ENCODE peak calls at places on chromosomes 6 and 20, in five cellular contexts. C is GM23248, F is mammary epithelial cell, A is endothelial cell of umbilical vein, Q is HCT116. J is an unnamed sample.
A peak's percentile ranks its signal among the peaks of the same experiment; 100 is the strongest.

GRCh38 chr6:3782876-3783832 is 31.6 kb upstream of the PXDC1 start:
- DNase-seq in C (no peak), F (peak; percentile 56), A (no peak), Q (no peak), J (no peak)

GRCh38 chr6:19662911-19663310 is 174.3 kb upstream of the ID4 start:
- DNase-seq in C (no peak), F (no peak), A (no peak), Q (no peak), J (no peak)

GRCh38 chr20:33685328-33686007 is 717 bp downstream of the E2F1 start:
- DNase-seq in C (peak; percentile 60), F (peak; percentile 39), A (peak; percentile 13), Q (no peak), J (no peak)

GRCh38 chr6:148364056-148364844 is 21.6 kb downstream of the SASH1 start:
- DNase-seq in C (peak; percentile 93), F (no peak), A (peak; percentile 97), Q (no peak), J (peak; percentile 67)

GRCh38 chr6:156963712-156964700 is 186.8 kb downstream of the ARID1B start:
- DNase-seq in C (peak; percentile 64), F (peak; percentile 6), A (no peak), Q (no peak), J (peak; percentile 52)

GRCh38 chr6:73249998-73250397 is 13.0 kb downstream of the KHDC1 start:
- DNase-seq in C (no peak), F (no peak), A (no peak), Q (no peak), J (no peak)

GRCh38 chr6:415087-415486 is 23.5 kb downstream of the IRF4 start:
- DNase-seq in C (no peak), F (no peak), A (no peak), Q (no peak), J (no peak)

GRCh38 chr6:41191569-41191968 is 9.4 kb downstream of the TREML2 start:
- DNase-seq in C (peak; percentile 36), F (no peak), A (peak; percentile 17), Q (peak; percentile 12), J (no peak)

GRCh38 chr6:57242505-57242904 is 20.4 kb upstream of the RAB23 start:
- DNase-seq in C (peak; percentile 95), F (peak; percentile 46), A (peak; percentile 75), Q (no peak), J (peak; percentile 95)

GRCh38 chr6:168417158-168417557 is 23.8 kb upstream of the SMOC2 start:
- DNase-seq in C (no peak), F (no peak), A (no peak), Q (no peak), J (no peak)

GRCh38 chr6:157281570-157281969 is 41.7 kb downstream of the TMEM242 start:
- DNase-seq in C (peak; percentile 35), F (no peak), A (no peak), Q (no peak), J (no peak)

GRCh38 chr6:99241905-99242534 is 107.5 kb downstream of the FAXC start:
- DNase-seq in C (peak; percentile 47), F (peak; percentile 35), A (peak; percentile 10), Q (peak; percentile 38), J (peak; percentile 24)

GRCh38 chr20:43844778-43845614 is 69.7 kb upstream of the TOX2 start:
- DNase-seq in C (peak; percentile 84), F (peak; percentile 84), A (peak; percentile 82), Q (peak; percentile 74), J (peak; percentile 94)

GRCh38 chr6:110816110-110816409 is 791 bp upstream of the CDK19 start:
- DNase-seq in C (no peak), F (no peak), A (no peak), Q (no peak), J (no peak)
- H3K27ac ChIP-seq in C (peak overlapping the region; percentile 96), F (peak overlapping the region; percentile 95), A (peak overlapping the region; percentile 68), Q (peak overlapping the region; percentile 78), J (peak overlapping the region; percentile 96)

GRCh38 chr6:133106934-133107333 is 134.2 kb upstream of the EYA4 start:
- DNase-seq in C (no peak), F (no peak), A (no peak), Q (no peak), J (no peak)
- TF ChIP-seq EZH2 in C (no peak), F (no peak), A (no peak), Q (no peak), J (no peak)

DNA sequence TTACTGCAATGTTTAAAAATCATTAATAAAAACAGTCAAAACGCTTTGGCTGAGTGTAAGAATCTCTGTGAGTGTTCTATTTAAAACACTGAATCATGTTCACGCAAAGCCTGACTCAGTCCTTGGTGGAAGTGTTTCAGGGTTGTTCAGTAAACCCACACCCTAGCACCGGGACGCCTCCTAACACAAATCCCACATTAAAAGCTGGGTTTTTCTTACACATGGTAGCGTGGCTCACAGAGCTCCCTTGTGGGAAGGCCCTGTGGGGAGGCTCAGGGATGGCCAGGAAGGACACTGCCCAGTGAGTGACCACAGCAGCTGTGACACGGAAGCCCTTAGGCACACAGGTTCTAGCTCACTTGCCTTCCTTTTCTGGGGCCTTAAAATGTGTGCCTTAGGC is 80.2 kb downstream of the GMPR start:
- DNase-seq in C (peak; percentile 97), F (peak; percentile 60), A (no peak), Q (no peak), J (peak; percentile 94)
- H3K27ac ChIP-seq in C (peak overlapping the region; percentile 98), F (no peak overlapping the region), A (no peak overlapping the region), Q (no peak overlapping the region), J (peak overlapping the region; percentile 97)

GRCh38 chr20:62223571-62223970 is 3.5 kb upstream of the HRH3 start:
- DNase-seq in C (no peak), F (no peak), A (no peak), Q (no peak), J (no peak)

GRCh38 chr20:62222972-62223371 is 2.9 kb upstream of the HRH3 start:
- DNase-seq in C (no peak), F (no peak), A (no peak), Q (no peak), J (no peak)

GRCh38 chr20:62225820-62226635 is 6.0 kb upstream of the HRH3 start:
- DNase-seq in C (no peak), F (no peak), A (no peak), Q (no peak), J (no peak)

GRCh38 chr20:62225026-62225425 is 4.9 kb upstream of the HRH3 start:
- DNase-seq in C (no peak), F (no peak), A (no peak), Q (no peak), J (no peak)

GRCh38 chr20:62224113-62224855 is 4.2 kb upstream of the HRH3 start:
- DNase-seq in C (no peak), F (no peak), A (no peak), Q (no peak), J (no peak)
- TF ChIP-seq EZH2 in C (no peak), F (no peak), A (no peak), Q (no peak), J (no peak)

GRCh38 chr6:81894286-81894685 is 141.8 kb upstream of the TENT5A start:
- DNase-seq in C (peak; percentile 90), F (no peak), A (no peak), Q (no peak), J (peak; percentile 75)

GRCh38 chr6:81892911-81893310 is 140.4 kb upstream of the TENT5A start:
- DNase-seq in C (no peak), F (no peak), A (no peak), Q (no peak), J (peak; percentile 44)

GRCh38 chr6:81891869-81892268 is 139.4 kb upstream of the TENT5A start:
- DNase-seq in C (no peak), F (no peak), A (no peak), Q (no peak), J (no peak)

GRCh38 chr6:81889644-81890043 is 137.2 kb upstream of the TENT5A start:
- DNase-seq in C (no peak), F (no peak), A (no peak), Q (no peak), J (no peak)

GRCh38 chr6:81890846-81891245 is 138.4 kb upstream of the TENT5A start:
- DNase-seq in C (peak; percentile 94), F (no peak), A (no peak), Q (no peak), J (peak; percentile 97)
- H3K27ac ChIP-seq in C (peak overlapping the region; percentile 82), F (no peak overlapping the region), A (no peak overlapping the region), Q (no peak overlapping the region), J (peak overlapping the region; percentile 74)

DNA sequence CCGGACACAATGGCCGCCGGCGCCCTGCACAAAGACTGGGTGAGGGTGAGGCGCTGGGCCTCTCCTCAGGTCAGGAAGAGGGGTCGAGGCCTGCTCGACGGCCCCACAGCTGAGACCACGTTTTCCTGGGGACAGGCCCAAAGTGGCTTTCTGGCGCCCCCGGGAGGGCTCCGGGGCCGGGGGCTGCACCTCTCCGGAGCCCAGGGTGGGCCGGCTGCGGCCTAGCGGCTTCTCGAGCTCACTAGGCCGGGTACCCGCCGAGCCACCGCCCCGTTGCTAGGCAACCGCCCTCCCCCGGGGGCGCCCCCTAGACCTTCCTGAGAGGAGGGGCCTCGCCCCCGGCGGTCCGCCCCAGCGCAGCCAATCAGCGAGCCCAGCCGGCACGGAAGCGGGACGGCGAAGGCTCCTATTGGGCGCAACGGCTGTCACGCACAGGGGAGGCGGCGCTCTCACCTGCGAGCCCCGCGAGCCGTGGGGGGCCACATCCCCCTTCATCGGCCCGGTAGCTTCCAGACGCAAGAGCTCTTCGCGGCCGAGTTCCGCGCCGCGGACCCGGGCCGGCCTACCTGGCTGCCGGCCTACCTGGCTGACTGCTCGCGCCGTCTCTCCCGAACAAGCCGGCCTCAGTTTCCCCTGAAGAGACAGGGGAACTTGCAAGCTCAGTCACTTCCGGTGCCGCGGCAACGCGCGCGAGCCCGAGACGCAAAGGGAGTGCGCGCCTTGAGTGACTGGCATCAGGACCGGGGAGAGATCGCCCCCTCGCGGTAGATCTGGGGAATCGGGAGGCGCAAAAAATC is 812 bp upstream of the BCL2L1 start:
- DNase-seq in C (peak; percentile 97), F (peak; percentile 96), A (peak; percentile 98), Q (peak; percentile 95), J (peak; percentile 95)
- TF ChIP-seq EZH2 in C (no peak), F (no peak), A (no peak), Q (no peak), J (no peak)

DNA sequence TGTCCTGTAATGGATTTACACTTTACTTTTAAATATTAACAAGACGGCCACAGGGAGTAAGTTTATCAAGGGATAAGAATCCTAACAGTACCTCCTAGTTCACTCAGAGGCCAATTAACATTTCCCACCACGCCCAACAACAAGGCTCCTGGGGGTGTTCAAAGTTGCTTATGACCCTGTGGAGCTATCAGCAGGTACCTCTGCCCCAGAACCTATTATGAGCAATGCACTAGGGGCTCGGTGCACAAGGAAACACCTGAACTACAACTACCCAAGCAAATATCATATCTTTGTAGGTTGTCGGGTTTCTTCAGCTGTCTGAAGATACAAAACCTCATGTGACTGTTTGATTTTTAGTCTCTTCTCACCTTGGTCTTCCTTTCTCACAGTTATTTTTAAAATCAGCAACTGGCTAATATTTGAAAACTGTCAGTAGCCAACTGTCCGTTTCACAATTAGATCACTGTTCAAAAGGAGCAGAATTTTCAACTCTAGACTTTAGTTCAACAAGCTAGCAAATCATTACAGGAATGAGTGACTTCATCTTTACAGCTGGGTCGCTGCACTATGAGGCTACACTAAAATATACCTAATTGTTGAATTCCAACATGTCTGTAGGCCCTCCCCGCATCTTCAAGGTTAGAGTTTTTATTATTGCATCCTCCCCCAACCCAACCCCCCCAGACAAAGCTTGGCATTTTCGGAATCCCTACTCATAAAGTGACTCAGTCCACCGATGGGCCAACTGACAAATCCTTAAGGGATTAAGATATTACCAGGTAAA is 38.1 kb downstream of the B4GALT5 start:
- DNase-seq in C (peak; percentile 57), F (no peak), A (no peak), Q (no peak), J (peak; percentile 46)
- H3K27ac ChIP-seq in C (peak overlapping the region; percentile 71), F (peak overlapping the region; percentile 12), A (no peak overlapping the region), Q (peak overlapping the region; percentile 90), J (peak overlapping the region; percentile 22)